ENCODE peak calls at places on chromosomes 7 and 10, in nine cellular contexts. Q, J, M, I, D, G, Z, E and N are unnamed samples.

GRCh38 chr7:27923308-27923980 is 183.5 kb downstream of the TAX1BP1 start:
- DNase-seq in I (no peak), G (no peak), Z (no peak), E (no peak), D (no peak), J (no peak), Q (no peak), M (no peak), N (peak)

GRCh38 chr7:71345485-71345884 is 213.5 kb downstream of the GALNT17 start:
- DNase-seq in E (no peak), D (no peak), J (no peak), Q (no peak), M (no peak), Z (no peak), G (no peak), I (no peak), N (no peak)

GRCh38 chr7:48139461-48139860 is 31.8 kb upstream of the ABCA13 start:
- DNase-seq in G (no peak), M (no peak), Q (peak), E (peak), I (peak), J (peak), Z (peak), D (peak), N (peak)

GRCh38 chr10:117158297-117158696 is 20.2 kb upstream of the VAX1 start:
- DNase-seq in I (no peak), D (no peak), M (no peak), E (no peak), Z (no peak), Q (no peak), G (no peak), J (no peak), N (no peak)

GRCh38 chr7:11810043-11810625 is 21.9 kb downstream of the THSD7A start:
- DNase-seq in Z (no peak), E (no peak), M (no peak), J (no peak), Q (no peak), I (no peak), D (no peak), G (no peak), N (no peak)

GRCh38 chr7:46089281-46089680 is 168.2 kb upstream of the IGFBP3 start:
- DNase-seq in Q (no peak), M (peak), D (peak), Z (no peak), J (peak), G (peak), I (no peak), E (no peak), N (peak)

GRCh38 chr10:90181251-90181691 is 479.9 kb downstream of the KIF20B start:
- DNase-seq in Q (no peak), M (peak), Z (no peak), I (no peak), D (no peak), G (no peak), E (no peak), J (peak), N (no peak)

GRCh38 chr10:131453772-131454634 is 142.5 kb upstream of the TCERG1L start:
- DNase-seq in Z (peak), Q (peak), D (peak), G (no peak), J (no peak), M (no peak), E (peak), I (no peak), N (peak)

GRCh38 chr10:14595526-14596182 is 179.0 kb downstream of the FAM107B start:
- DNase-seq in M (no peak), D (no peak), I (no peak), Z (no peak), Q (no peak), G (no peak), J (no peak), E (no peak), N (no peak)

GRCh38 chr7:44213206-44213871 is 12.6 kb downstream of the YKT6 start:
- DNase-seq in D (no peak), I (no peak), G (no peak), Z (no peak), J (no peak), E (no peak), Q (no peak), M (no peak), N (no peak)

GRCh38 chr10:89574348-89574747 is 39.0 kb upstream of the SLC16A12 start:
- DNase-seq in D (no peak), E (no peak), Z (no peak), G (no peak), J (peak), Q (no peak), I (no peak), M (peak), N (no peak)

GRCh38 chr7:106773228-106773627 is 91.9 kb upstream of the PIK3CG start:
- DNase-seq in D (peak), M (peak), G (no peak), Z (peak), I (peak), E (peak), Q (no peak), J (peak), N (peak)

GRCh38 chr7:124780608-124781007 is 15.0 kb upstream of the GPR37 start:
- DNase-seq in Q (no peak), J (no peak), G (no peak), Z (no peak), D (peak), E (no peak), M (no peak), I (no peak), N (no peak)

GRCh38 chr7:6658618-6659345 is 21.7 kb downstream of the ZNF316 start:
- DNase-seq in G (no peak), D (no peak), J (peak), E (no peak), I (no peak), Q (no peak), Z (peak), M (no peak), N (peak)

GRCh38 chr7:99000904-99001442 is 122.6 kb downstream of the TRRAP start:
- DNase-seq in G (no peak), Z (no peak), E (no peak), J (peak), Q (no peak), D (no peak), I (no peak), M (peak), N (no peak)

GRCh38 chr10:87818505-87819273 is 663 bp upstream of the ATAD1 start:
- DNase-seq in M (peak), D (peak), J (peak), Q (peak), I (peak), Z (peak), G (peak), E (no peak), N (peak)

GRCh38 chr7:43869898-43870240 is 552 bp upstream of the MRPS24 start:
- DNase-seq in G (peak), D (peak), I (no peak), J (peak), E (no peak), Z (no peak), Q (peak), M (peak), N (peak)

GRCh38 chr7:28626629-28627262 is 214.4 kb downstream of the CREB5 start:
- DNase-seq in D (peak), Q (no peak), Z (peak), I (peak), G (no peak), M (peak), E (peak), J (peak), N (peak)

GRCh38 chr7:95784796-95785195 is 12.4 kb downstream of the DYNC1I1 start:
- DNase-seq in G (no peak), D (no peak), I (no peak), Q (no peak), E (no peak), M (no peak), Z (no peak), J (no peak), N (no peak)

GRCh38 chr10:122276611-122277205 is 5.6 kb downstream of the BTBD16 start:
- DNase-seq in D (no peak), J (peak), Q (peak), Z (no peak), E (peak), I (no peak), M (peak), G (peak), N (peak)

GRCh38 chr7:150799741-150800575 is at the start of gene TMEM176B:
- DNase-seq in G (no peak), I (no peak), D (no peak), Z (peak), E (no peak), Q (peak), J (no peak), M (no peak), N (no peak)
- TF ChIP-seq EZH2 in G (no peak), I (peak), D (no peak), Z (peak), E (no peak), Q (peak), J (peak), M (peak), N (no peak)

GRCh38 chr7:1211611-1212010 is 21.1 kb upstream of the UNCX start:
- DNase-seq in J (no peak), I (no peak), Q (no peak), D (no peak), M (no peak), G (no peak), E (no peak), Z (no peak), N (no peak)
- TF ChIP-seq EZH2 in J (no peak), I (no peak), Q (no peak), D (no peak), M (peak), G (no peak), E (no peak), Z (no peak), N (no peak)

DNA sequence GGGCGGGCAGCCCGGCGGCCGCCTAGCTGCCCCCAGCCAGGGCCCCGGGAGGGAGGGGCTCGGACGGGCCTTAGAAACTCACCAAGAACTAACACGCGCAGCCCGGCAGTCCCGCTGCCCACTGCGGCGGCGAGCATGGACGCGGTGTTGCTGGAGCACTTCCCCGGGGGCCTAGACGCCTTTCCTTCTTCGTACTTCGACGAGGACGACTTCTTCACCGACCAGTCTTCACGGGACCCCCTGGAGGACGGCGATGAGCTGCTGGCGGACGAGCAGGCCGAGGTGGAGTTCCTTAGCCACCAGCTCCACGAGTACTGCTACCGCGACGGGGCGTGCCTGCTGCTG is 256 bp downstream of the PTF1A start:
- DNase-seq in G (no peak), M (no peak), E (no peak), Z (no peak), I (no peak), Q (no peak), J (no peak), D (no peak), N (no peak)
- TF ChIP-seq EZH2 in G (no peak), M (peak), E (no peak), Z (peak), I (peak), Q (peak), J (peak), D (no peak), N (no peak)

DNA sequence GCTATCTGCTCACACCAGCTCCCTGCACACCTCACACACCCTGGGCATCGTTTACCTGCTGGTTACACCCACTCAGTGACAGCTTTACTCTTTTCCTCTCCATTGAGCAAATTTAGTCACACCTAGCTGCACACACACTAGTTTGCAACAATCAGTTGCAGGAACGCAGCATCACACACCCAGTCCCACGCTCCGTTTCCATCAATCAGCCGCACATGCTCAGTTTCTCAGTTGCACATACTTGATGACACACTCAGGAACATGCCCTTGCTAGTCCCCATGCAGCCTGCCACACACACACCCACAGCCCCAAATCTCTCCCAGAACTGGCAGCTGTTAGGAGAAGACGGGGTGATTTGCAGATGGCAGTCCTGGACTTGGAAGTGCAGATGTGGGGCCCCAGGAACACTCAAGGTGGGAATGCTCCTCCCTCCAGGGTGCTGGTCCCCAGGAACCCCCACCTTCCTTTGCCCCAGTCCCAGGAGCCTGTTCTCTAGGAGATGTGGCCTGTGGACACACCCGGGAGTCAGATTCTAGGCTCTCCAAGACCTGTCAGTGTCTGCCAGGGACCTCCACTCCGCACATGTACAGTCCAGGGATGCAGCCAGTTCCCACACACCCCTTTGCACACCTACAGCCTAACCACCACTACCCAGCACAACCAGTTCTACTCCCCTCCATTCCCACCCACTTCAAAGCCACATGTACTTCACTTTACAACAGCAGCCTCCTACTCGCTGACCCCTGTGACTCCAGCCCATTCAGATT is 7.6 kb downstream of the LBX1 start:
- DNase-seq in G (no peak), E (no peak), J (no peak), D (no peak), Z (no peak), I (no peak), M (no peak), Q (no peak), N (no peak)
- TF ChIP-seq EZH2 in G (no peak), E (no peak), J (peak), D (no peak), Z (no peak), I (no peak), M (peak), Q (no peak), N (no peak)